ENCODE peak calls at places on chromosomes 12 and 14, in ten cellular contexts. P is HepG2, Y is K562, U is sigmoid colon, F is transverse colon, M is GM12878, Q is suprapubic skin, X is upper lobe of left lung, G is SK-N-SH, T is esophagus muscularis mucosa. H is an unnamed sample.

GRCh38 chr12:54587315-54587821 is 1.1 kb downstream of the PPP1R1A start:
- DNase-seq in Y (no peak), G (no peak), X (no peak), F (no peak), Q (no peak), P (peak; percentile 61), M (no peak), U (peak; percentile 83), T (no peak), H (peak; percentile 28)

GRCh38 chr12:109385339-109386078 is 37.8 kb downstream of the MYO1H start:
- DNase-seq in M (no peak), P (peak; percentile 32), G (peak; percentile 51), F (no peak), Q (no peak), Y (peak; percentile 14), U (no peak), T (no peak), X (no peak), H (no peak)

GRCh38 chr12:74490390-74491064 is 47.1 kb upstream of the ATXN7L3B start:
- DNase-seq in P (no peak), Q (no peak), G (no peak), T (no peak), U (no peak), M (peak; percentile 25), X (no peak), F (no peak), Y (no peak), H (no peak)

GRCh38 chr12:23361971-23362370 is 587.5 kb downstream of the SOX5 start:
- DNase-seq in P (no peak), X (no peak), T (no peak), U (no peak), G (no peak), F (no peak), Y (no peak), M (no peak), Q (no peak), H (no peak)

GRCh38 chr14:106277503-106277902 is 751.1 kb downstream of the TMEM121 start:
- DNase-seq in Q (no peak), Y (peak; percentile 49), M (no peak), G (peak; percentile 44), F (peak; percentile 18), P (peak; percentile 4), U (no peak), T (no peak), X (no peak), H (peak; percentile 61)

GRCh38 chr14:34450542-34450915 is 11.5 kb downstream of the SPTSSA start:
- DNase-seq in M (no peak), U (no peak), Y (no peak), F (no peak), Q (no peak), P (peak; percentile 95), G (no peak), X (no peak), T (no peak), H (no peak)

GRCh38 chr12:55188974-55189556 is 31.8 kb upstream of the OR10A7 start:
- DNase-seq in T (no peak), U (no peak), F (peak; percentile 12), M (peak; percentile 53), X (no peak), Q (no peak), P (peak; percentile 72), Y (peak; percentile 55), G (peak; percentile 39), H (no peak)

GRCh38 chr14:100271247-100271939 is 32.4 kb downstream of the YY1 start:
- DNase-seq in F (peak; percentile 72), M (no peak), P (peak; percentile 66), T (no peak), Q (no peak), G (no peak), U (no peak), X (peak; percentile 50), Y (no peak), H (peak; percentile 68)

GRCh38 chr12:117093918-117094630 is 5.1 kb downstream of the TESC start:
- DNase-seq in F (no peak), G (no peak), X (no peak), P (no peak), Q (no peak), T (no peak), U (peak; percentile 28), Y (no peak), M (no peak), H (no peak)

GRCh38 chr12:71602745-71603577 is 60.7 kb downstream of the ZFC3H1 start:
- DNase-seq in U (no peak), Q (no peak), F (no peak), G (no peak), X (no peak), M (no peak), Y (no peak), T (no peak), P (no peak), H (no peak)

GRCh38 chr12:123801573-123802178 is 39.6 kb downstream of the DNAH10 start:
- DNase-seq in Y (no peak), Q (no peak), P (no peak), G (no peak), X (no peak), M (no peak), U (no peak), T (no peak), F (no peak), H (no peak)

GRCh38 chr14:81382517-81383225 is 17.5 kb downstream of the STON2 start:
- DNase-seq in T (no peak), X (no peak), G (no peak), P (no peak), U (no peak), F (no peak), Y (no peak), M (no peak), Q (no peak), H (no peak)

DNA sequence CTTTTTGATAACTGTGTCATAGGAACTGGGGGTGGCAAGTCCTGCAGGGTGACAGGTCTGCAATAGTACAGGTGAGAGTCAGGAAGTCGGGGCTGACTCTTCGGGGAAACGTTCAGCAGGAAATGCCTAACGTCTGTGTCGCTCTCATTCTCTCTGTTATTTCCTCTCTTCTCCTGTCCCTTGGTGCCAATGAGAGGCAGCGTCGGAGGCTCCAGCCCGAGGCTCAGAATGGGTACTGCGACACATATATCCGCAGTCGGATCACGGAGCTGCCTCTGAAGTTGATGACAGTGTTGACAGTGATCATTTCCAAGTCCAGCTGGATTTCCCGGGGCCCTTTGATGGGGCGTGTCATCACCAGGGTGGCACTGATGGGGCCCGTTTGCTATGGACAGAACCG is 2.7 kb upstream of the TC2N start:
- DNase-seq in Q (no peak), Y (no peak), T (no peak), U (no peak), P (peak; percentile 5), G (no peak), X (peak; percentile 43), F (peak; percentile 32), M (no peak), H (no peak)
- TF ChIP-seq EP300 in Q (no peak), Y (no peak), T (no peak), U (no peak), P (no peak), G (no peak), X (no peak), F (no peak), M (no peak), H (no peak)

DNA sequence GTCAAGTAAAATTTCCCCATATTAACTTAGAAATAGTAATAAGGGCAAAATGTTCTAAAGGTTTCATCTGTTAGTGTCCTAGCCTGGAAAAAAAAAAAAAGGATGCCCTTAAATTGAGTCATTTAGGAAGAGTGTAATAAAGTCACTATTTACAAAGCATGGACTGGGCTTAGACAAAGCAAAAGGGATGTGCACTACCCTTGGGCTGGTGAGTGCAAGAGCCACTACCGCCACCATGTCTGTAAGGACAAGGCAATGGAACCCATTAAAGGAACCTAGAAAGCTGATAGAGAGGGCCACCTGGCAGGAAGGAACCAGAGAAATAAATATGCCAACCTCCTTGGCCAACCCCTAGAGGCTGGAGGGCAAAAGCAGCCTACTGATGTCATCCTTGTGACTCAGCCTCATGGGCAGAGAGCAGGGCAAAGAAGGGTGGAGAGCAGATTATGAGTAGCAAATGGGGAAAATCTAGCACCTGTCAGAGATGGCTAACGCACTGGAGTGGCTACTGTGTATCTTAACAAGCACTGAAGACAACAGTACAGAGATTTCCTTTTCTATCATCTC is 59.5 kb upstream of the FUT8 start:
- DNase-seq in U (no peak), T (no peak), F (peak; percentile 40), M (no peak), X (no peak), Y (no peak), Q (no peak), G (no peak), P (no peak), H (peak; percentile 50)
- TF ChIP-seq POLR2AphosphoS5 in U (no peak), T (no peak), F (no peak), M (no peak), X (no peak), Y (no peak), Q (no peak), G (no peak), P (no peak), H (peak; percentile 63)

DNA sequence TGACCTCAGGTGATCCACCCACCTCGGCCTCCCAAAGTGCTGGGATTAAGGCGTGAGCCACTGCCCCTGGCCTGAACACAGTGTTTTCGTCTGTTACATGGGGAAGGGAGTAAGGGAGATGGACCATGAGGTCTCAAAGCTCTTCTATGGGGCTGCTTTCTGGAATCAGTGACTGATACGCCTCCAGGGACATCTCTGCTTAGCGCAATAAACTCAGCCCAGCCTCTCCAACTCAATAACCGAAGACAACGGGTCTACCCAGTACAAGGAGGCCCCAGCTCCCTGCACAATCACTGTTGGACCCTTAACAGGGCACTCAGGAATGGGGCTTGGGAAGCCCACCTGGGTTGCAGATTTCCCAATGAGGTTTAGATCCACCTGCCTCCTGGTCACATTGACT is 42.6 kb upstream of the CHGA start:
- DNase-seq in P (no peak), T (no peak), F (no peak), Y (no peak), G (no peak), M (no peak), Q (no peak), U (no peak), X (no peak), H (no peak)
- H3K27me3 ChIP-seq in P (no peaks in the 10 kb centered on the region), T (no peaks in the 10 kb centered on the region), F (peaks cover 49% of the 10 kb centered on the region), Y (peaks cover 7% of the 10 kb centered on the region), G (peaks cover 17% of the 10 kb centered on the region), M (no peaks in the 10 kb centered on the region), Q (peaks cover 44% of the 10 kb centered on the region), U (no peaks in the 10 kb centered on the region), X (no peaks in the 10 kb centered on the region), H (peaks cover 14% of the 10 kb centered on the region)

DNA sequence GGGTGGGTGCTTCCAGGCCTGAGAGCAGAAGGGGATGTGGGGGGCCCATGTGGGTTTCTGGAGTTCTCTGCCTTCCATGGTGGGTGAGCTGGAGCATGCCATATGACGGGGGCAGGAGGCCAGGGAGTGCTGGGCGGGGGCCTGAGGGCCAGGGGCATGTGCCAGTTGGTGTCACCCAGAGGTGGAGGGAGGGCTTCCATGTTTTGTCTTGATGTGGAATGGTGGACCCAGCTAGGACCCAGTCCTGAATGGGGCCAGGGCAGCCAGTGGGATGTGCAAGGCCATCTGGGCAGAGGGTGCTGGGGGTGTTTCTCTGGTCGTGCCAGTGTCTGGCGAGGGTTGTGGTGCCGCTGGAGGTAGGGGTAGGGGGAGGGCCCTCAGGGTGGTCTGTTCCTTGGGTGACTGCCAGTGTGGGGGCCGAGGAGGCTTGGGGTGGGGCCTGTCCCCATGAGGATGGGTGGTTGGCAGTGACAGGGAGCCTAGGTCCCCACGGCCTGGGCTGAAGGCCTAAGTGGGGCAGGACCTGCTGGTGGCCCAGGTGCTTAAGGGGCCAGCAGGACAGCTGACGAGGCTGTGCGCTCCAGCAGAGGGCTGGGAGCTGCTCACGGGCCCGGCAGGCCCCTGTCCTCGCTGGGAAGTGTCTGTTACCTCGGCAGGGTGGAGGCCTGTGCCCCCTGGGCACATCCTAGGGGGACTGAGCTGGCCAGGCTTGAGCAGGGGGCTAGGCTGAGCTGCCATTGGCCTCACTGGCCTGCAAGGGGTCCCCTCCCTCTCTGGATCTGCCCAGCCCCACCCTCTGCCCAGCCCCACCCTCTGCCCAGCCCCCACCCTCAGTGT is 26.8 kb downstream of the CEP170B start:
- DNase-seq in F (no peak), Q (peak; percentile 78), G (peak; percentile 20), T (no peak), P (no peak), U (peak; percentile 61), Y (no peak), M (no peak), X (no peak), H (no peak)
- TF ChIP-seq EP300 in F (no peak), Q (no peak), G (no peak), T (no peak), P (no peak), U (no peak), Y (no peak), M (no peak), X (no peak), H (no peak)

H was measured in stomach.